ENCODE peak calls at places on chromosome 1, in seven cellular contexts. One of them, this sample, is unnamed.

GRCh38 chr1:9892563-9893528 is 17.2 kb downstream of the CTNNBIP1 start:
- DNase-seq in cardiac muscle cell: no peak
- DNase-seq in NCI-H1417: no peak
- DNase-seq in kidney tubule cell: peak
- DNase-seq in fibroblast of lung: peak
- DNase-seq in ureter: no peak
- DNase-seq in posterior cingulate gyrus: no peak
- DNase-seq in this sample: no peak

GRCh38 chr1:80962559-80962958 is 838.2 kb upstream of the ADGRL2 start:
- DNase-seq in posterior cingulate gyrus: no peak
- DNase-seq in kidney tubule cell: peak
- DNase-seq in ureter: no peak
- DNase-seq in cardiac muscle cell: no peak
- DNase-seq in NCI-H1417: no peak
- DNase-seq in fibroblast of lung: no peak
- DNase-seq in this sample: no peak

GRCh38 chr1:157155658-157156057 is 17.5 kb upstream of the ETV3 start:
- DNase-seq in NCI-H1417: no peak
- DNase-seq in fibroblast of lung: no peak
- DNase-seq in kidney tubule cell: peak
- DNase-seq in ureter: no peak
- DNase-seq in cardiac muscle cell: no peak
- DNase-seq in posterior cingulate gyrus: no peak
- DNase-seq in this sample: no peak

GRCh38 chr1:46184920-46185658 is 8.8 kb upstream of the P3R3URF start:
- DNase-seq in ureter: no peak
- DNase-seq in posterior cingulate gyrus: no peak
- DNase-seq in fibroblast of lung: no peak
- DNase-seq in cardiac muscle cell: no peak
- DNase-seq in kidney tubule cell: no peak
- DNase-seq in NCI-H1417: no peak
- DNase-seq in this sample: no peak

GRCh38 chr1:47886141-47886540 is 111.0 kb downstream of the TRABD2B start:
- DNase-seq in kidney tubule cell: no peak
- DNase-seq in ureter: no peak
- DNase-seq in fibroblast of lung: no peak
- DNase-seq in NCI-H1417: no peak
- DNase-seq in posterior cingulate gyrus: no peak
- DNase-seq in cardiac muscle cell: no peak
- DNase-seq in this sample: no peak

GRCh38 chr1:222009105-222009730 is 267.3 kb upstream of the DUSP10 start:
- DNase-seq in posterior cingulate gyrus: no peak
- DNase-seq in ureter: no peak
- DNase-seq in kidney tubule cell: peak
- DNase-seq in cardiac muscle cell: peak
- DNase-seq in NCI-H1417: no peak
- DNase-seq in fibroblast of lung: peak
- DNase-seq in this sample: no peak

GRCh38 chr1:49995734-49996133 is 28.0 kb downstream of the AGBL4 start:
- DNase-seq in ureter: no peak
- DNase-seq in posterior cingulate gyrus: no peak
- DNase-seq in kidney tubule cell: peak
- DNase-seq in cardiac muscle cell: no peak
- DNase-seq in NCI-H1417: no peak
- DNase-seq in fibroblast of lung: no peak
- DNase-seq in this sample: no peak

GRCh38 chr1:4931486-4931885 is 277.1 kb downstream of the AJAP1 start:
- DNase-seq in posterior cingulate gyrus: no peak
- DNase-seq in NCI-H1417: no peak
- DNase-seq in kidney tubule cell: peak
- DNase-seq in cardiac muscle cell: no peak
- DNase-seq in ureter: no peak
- DNase-seq in fibroblast of lung: no peak
- DNase-seq in this sample: no peak

GRCh38 chr1:78464449-78464891 is 26.3 kb upstream of the PTGFR start:
- DNase-seq in kidney tubule cell: peak
- DNase-seq in ureter: no peak
- DNase-seq in cardiac muscle cell: no peak
- DNase-seq in fibroblast of lung: no peak
- DNase-seq in NCI-H1417: no peak
- DNase-seq in posterior cingulate gyrus: no peak
- DNase-seq in this sample: no peak

GRCh38 chr1:3196577-3197245 is 127.7 kb downstream of the PRDM16 start:
- DNase-seq in ureter: no peak
- DNase-seq in kidney tubule cell: no peak
- DNase-seq in fibroblast of lung: no peak
- DNase-seq in NCI-H1417: no peak
- DNase-seq in posterior cingulate gyrus: no peak
- DNase-seq in cardiac muscle cell: no peak
- DNase-seq in this sample: no peak

GRCh38 chr1:8329858-8330257 is 11.9 kb downstream of the SLC45A1 start:
- DNase-seq in kidney tubule cell: no peak
- DNase-seq in cardiac muscle cell: no peak
- DNase-seq in ureter: no peak
- DNase-seq in fibroblast of lung: no peak
- DNase-seq in NCI-H1417: no peak
- DNase-seq in posterior cingulate gyrus: no peak
- DNase-seq in this sample: no peak

GRCh38 chr1:46690931-46691411 is 19.3 kb downstream of the TEX38 start:
- DNase-seq in kidney tubule cell: no peak
- DNase-seq in NCI-H1417: peak
- DNase-seq in fibroblast of lung: no peak
- DNase-seq in posterior cingulate gyrus: no peak
- DNase-seq in ureter: no peak
- DNase-seq in cardiac muscle cell: no peak
- DNase-seq in this sample: no peak

GRCh38 chr1:21932127-21932526 is 5.0 kb downstream of the HSPG2 start:
- DNase-seq in posterior cingulate gyrus: no peak
- DNase-seq in NCI-H1417: no peak
- DNase-seq in ureter: no peak
- DNase-seq in fibroblast of lung: peak
- DNase-seq in cardiac muscle cell: no peak
- DNase-seq in kidney tubule cell: no peak
- DNase-seq in this sample: no peak

GRCh38 chr1:37509181-37509580 is 5.4 kb downstream of the MEAF6 start:
- DNase-seq in kidney tubule cell: peak
- DNase-seq in cardiac muscle cell: no peak
- DNase-seq in fibroblast of lung: no peak
- DNase-seq in NCI-H1417: no peak
- DNase-seq in posterior cingulate gyrus: no peak
- DNase-seq in ureter: no peak
- DNase-seq in this sample: no peak

GRCh38 chr1:86423873-86424272 is at the start of gene CLCA2:
- DNase-seq in ureter: no peak
- DNase-seq in kidney tubule cell: no peak
- DNase-seq in NCI-H1417: no peak
- DNase-seq in cardiac muscle cell: no peak
- DNase-seq in fibroblast of lung: peak
- DNase-seq in posterior cingulate gyrus: no peak
- DNase-seq in this sample: no peak

GRCh38 chr1:25566730-25567341 is 23.4 kb downstream of the LDLRAP1 start:
- DNase-seq in posterior cingulate gyrus: peak
- DNase-seq in cardiac muscle cell: peak
- DNase-seq in fibroblast of lung: peak
- DNase-seq in kidney tubule cell: no peak
- DNase-seq in NCI-H1417: peak
- DNase-seq in ureter: no peak
- DNase-seq in this sample: peak

GRCh38 chr1:89125571-89126233 is at the start of gene GBP2:
- DNase-seq in fibroblast of lung: peak
- DNase-seq in posterior cingulate gyrus: no peak
- DNase-seq in cardiac muscle cell: no peak
- DNase-seq in NCI-H1417: no peak
- DNase-seq in ureter: no peak
- DNase-seq in kidney tubule cell: peak
- DNase-seq in this sample: no peak

GRCh38 chr1:224065455-224065854 is 48.5 kb upstream of the FBXO28 start:
- DNase-seq in NCI-H1417: no peak
- DNase-seq in kidney tubule cell: peak
- DNase-seq in fibroblast of lung: peak
- DNase-seq in ureter: no peak
- DNase-seq in cardiac muscle cell: no peak
- DNase-seq in posterior cingulate gyrus: no peak
- DNase-seq in this sample: no peak

GRCh38 chr1:2948001-2948750 is 73.1 kb upstream of the ACTRT2 start:
- DNase-seq in fibroblast of lung: no peak
- DNase-seq in ureter: no peak
- DNase-seq in posterior cingulate gyrus: no peak
- DNase-seq in kidney tubule cell: no peak
- DNase-seq in cardiac muscle cell: no peak
- DNase-seq in NCI-H1417: no peak
- DNase-seq in this sample: no peak

GRCh38 chr1:97906567-97907228 is 14.1 kb downstream of the DPYD start:
- DNase-seq in posterior cingulate gyrus: no peak
- DNase-seq in cardiac muscle cell: no peak
- DNase-seq in ureter: peak
- DNase-seq in kidney tubule cell: peak
- DNase-seq in fibroblast of lung: peak
- DNase-seq in NCI-H1417: no peak
- DNase-seq in this sample: no peak

GRCh38 chr1:162674018-162674608 is 41.8 kb downstream of the DDR2 start:
- DNase-seq in fibroblast of lung: peak
- DNase-seq in kidney tubule cell: peak
- DNase-seq in posterior cingulate gyrus: no peak
- DNase-seq in ureter: no peak
- DNase-seq in NCI-H1417: no peak
- DNase-seq in cardiac muscle cell: no peak
- DNase-seq in this sample: no peak

GRCh38 chr1:208179850-208180416 is 64.3 kb downstream of the PLXNA2 start:
- DNase-seq in cardiac muscle cell: peak
- DNase-seq in posterior cingulate gyrus: no peak
- DNase-seq in NCI-H1417: peak
- DNase-seq in fibroblast of lung: no peak
- DNase-seq in ureter: no peak
- DNase-seq in kidney tubule cell: no peak
- DNase-seq in this sample: no peak

GRCh38 chr1:37718901-37719571 is 26.7 kb downstream of the CDCA8 start:
- DNase-seq in fibroblast of lung: no peak
- DNase-seq in ureter: no peak
- DNase-seq in NCI-H1417: no peak
- DNase-seq in cardiac muscle cell: no peak
- DNase-seq in kidney tubule cell: no peak
- DNase-seq in posterior cingulate gyrus: no peak
- DNase-seq in this sample: no peak

GRCh38 chr1:152107984-152108898 is 7.0 kb downstream of the TCHH start:
- DNase-seq in ureter: no peak
- DNase-seq in cardiac muscle cell: no peak
- DNase-seq in NCI-H1417: no peak
- DNase-seq in kidney tubule cell: peak
- DNase-seq in fibroblast of lung: peak
- DNase-seq in posterior cingulate gyrus: no peak
- DNase-seq in this sample: no peak

GRCh38 chr1:56056438-56057312 is 522.7 kb downstream of the PLPP3 start:
- DNase-seq in fibroblast of lung: peak
- DNase-seq in kidney tubule cell: no peak
- DNase-seq in posterior cingulate gyrus: no peak
- DNase-seq in NCI-H1417: no peak
- DNase-seq in cardiac muscle cell: no peak
- DNase-seq in ureter: no peak
- DNase-seq in this sample: no peak

GRCh38 chr1:181936768-181937581 is 124.5 kb downstream of the ZNF648 start:
- DNase-seq in NCI-H1417: peak
- DNase-seq in fibroblast of lung: no peak
- DNase-seq in ureter: peak
- DNase-seq in cardiac muscle cell: peak
- DNase-seq in posterior cingulate gyrus: peak
- DNase-seq in kidney tubule cell: peak
- DNase-seq in this sample: no peak

GRCh38 chr1:113545210-113545609 is 154.9 kb downstream of the MAGI3 start:
- DNase-seq in posterior cingulate gyrus: no peak
- DNase-seq in kidney tubule cell: no peak
- DNase-seq in fibroblast of lung: no peak
- DNase-seq in ureter: no peak
- DNase-seq in cardiac muscle cell: no peak
- DNase-seq in NCI-H1417: no peak
- DNase-seq in this sample: no peak

GRCh38 chr1:67958472-67958871 is 92.0 kb downstream of the DIRAS3 start:
- DNase-seq in ureter: no peak
- DNase-seq in NCI-H1417: no peak
- DNase-seq in posterior cingulate gyrus: no peak
- DNase-seq in cardiac muscle cell: no peak
- DNase-seq in kidney tubule cell: peak
- DNase-seq in fibroblast of lung: no peak
- DNase-seq in this sample: no peak

GRCh38 chr1:85544689-85545203 is 35.8 kb upstream of the CCN1 start:
- DNase-seq in cardiac muscle cell: peak
- DNase-seq in posterior cingulate gyrus: no peak
- DNase-seq in fibroblast of lung: peak
- DNase-seq in NCI-H1417: no peak
- DNase-seq in ureter: no peak
- DNase-seq in kidney tubule cell: peak
- DNase-seq in this sample: no peak

GRCh38 chr1:233605205-233605604 is 8.7 kb upstream of the KCNK1 start:
- DNase-seq in NCI-H1417: no peak
- DNase-seq in ureter: no peak
- DNase-seq in kidney tubule cell: no peak
- DNase-seq in fibroblast of lung: no peak
- DNase-seq in cardiac muscle cell: no peak
- DNase-seq in posterior cingulate gyrus: no peak
- DNase-seq in this sample: no peak

This sample was measured in C1 segment of cervical spinal cord.